ENCODE peak calls at places on chromosomes 7 and 10, in nine cellular contexts. One of them, this sample, is unnamed.

GRCh38 chr7:157347217-157347904 is 10.6 kb downstream of the DNAJB6 start:
- DNase-seq in WTC11: no peak
- DNase-seq in endothelial cell: no peak
- DNase-seq in T-helper 1 cell: no peak
- DNase-seq in HCEC 1CT: peak; percentile 82
- DNase-seq in MCF 10A: peak; percentile 92
- DNase-seq in NCI-H446 treated with DMSO at 0.1 percent for 48 hours: no peak
- DNase-seq in activated CD4-positive, alpha-beta T cell treated with anti-CD3 and anti-CD28 coated beads, Interleukin-2, amount 50 U/mL, for 1 hour: no peak
- DNase-seq in ureter: no peak
- DNase-seq in this sample: no peak

GRCh38 chr10:117217196-117217761 is 20.0 kb downstream of the KCNK18 start:
- DNase-seq in WTC11: peak; percentile 39
- DNase-seq in endothelial cell: peak; percentile 28
- DNase-seq in T-helper 1 cell: no peak
- DNase-seq in HCEC 1CT: no peak
- DNase-seq in MCF 10A: peak; percentile 23
- DNase-seq in NCI-H446 treated with DMSO at 0.1 percent for 48 hours: no peak
- DNase-seq in activated CD4-positive, alpha-beta T cell treated with anti-CD3 and anti-CD28 coated beads, Interleukin-2, amount 50 U/mL, for 1 hour: peak; percentile 5
- DNase-seq in ureter: no peak
- DNase-seq in this sample: no peak

GRCh38 chr10:3516626-3517255 is 268.3 kb downstream of the KLF6 start:
- DNase-seq in WTC11: no peak
- DNase-seq in endothelial cell: no peak
- DNase-seq in T-helper 1 cell: no peak
- DNase-seq in HCEC 1CT: no peak
- DNase-seq in MCF 10A: no peak
- DNase-seq in NCI-H446 treated with DMSO at 0.1 percent for 48 hours: no peak
- DNase-seq in activated CD4-positive, alpha-beta T cell treated with anti-CD3 and anti-CD28 coated beads, Interleukin-2, amount 50 U/mL, for 1 hour: no peak
- DNase-seq in ureter: no peak
- DNase-seq in this sample: no peak

GRCh38 chr7:150396426-150397375 is 17.6 kb downstream of the ZNF775 start:
- DNase-seq in WTC11: peak; percentile 13
- DNase-seq in endothelial cell: no peak
- DNase-seq in T-helper 1 cell: no peak
- DNase-seq in HCEC 1CT: no peak
- DNase-seq in MCF 10A: no peak
- DNase-seq in NCI-H446 treated with DMSO at 0.1 percent for 48 hours: no peak
- DNase-seq in activated CD4-positive, alpha-beta T cell treated with anti-CD3 and anti-CD28 coated beads, Interleukin-2, amount 50 U/mL, for 1 hour: no peak
- DNase-seq in ureter: no peak
- DNase-seq in this sample: no peak

GRCh38 chr7:10618934-10619333 is 354.7 kb upstream of the PHF14 start:
- DNase-seq in WTC11: no peak
- DNase-seq in endothelial cell: no peak
- DNase-seq in T-helper 1 cell: no peak
- DNase-seq in HCEC 1CT: no peak
- DNase-seq in MCF 10A: no peak
- DNase-seq in NCI-H446 treated with DMSO at 0.1 percent for 48 hours: no peak
- DNase-seq in activated CD4-positive, alpha-beta T cell treated with anti-CD3 and anti-CD28 coated beads, Interleukin-2, amount 50 U/mL, for 1 hour: no peak
- DNase-seq in ureter: no peak
- DNase-seq in this sample: no peak

GRCh38 chr7:618539-619355 is 99.1 kb upstream of the PDGFA start:
- DNase-seq in WTC11: no peak
- DNase-seq in endothelial cell: no peak
- DNase-seq in T-helper 1 cell: peak; percentile 58
- DNase-seq in HCEC 1CT: no peak
- DNase-seq in MCF 10A: no peak
- DNase-seq in NCI-H446 treated with DMSO at 0.1 percent for 48 hours: no peak
- DNase-seq in activated CD4-positive, alpha-beta T cell treated with anti-CD3 and anti-CD28 coated beads, Interleukin-2, amount 50 U/mL, for 1 hour: peak; percentile 67
- DNase-seq in ureter: no peak
- DNase-seq in this sample: no peak

GRCh38 chr7:159070422-159071148 is 74.1 kb downstream of the VIPR2 start:
- DNase-seq in WTC11: no peak
- DNase-seq in endothelial cell: no peak
- DNase-seq in T-helper 1 cell: no peak
- DNase-seq in HCEC 1CT: no peak
- DNase-seq in MCF 10A: peak; percentile 14
- DNase-seq in NCI-H446 treated with DMSO at 0.1 percent for 48 hours: no peak
- DNase-seq in activated CD4-positive, alpha-beta T cell treated with anti-CD3 and anti-CD28 coated beads, Interleukin-2, amount 50 U/mL, for 1 hour: no peak
- DNase-seq in ureter: peak; percentile 41
- DNase-seq in this sample: no peak

GRCh38 chr7:51644216-51644615 is 327.6 kb upstream of the COBL start:
- DNase-seq in WTC11: no peak
- DNase-seq in endothelial cell: no peak
- DNase-seq in T-helper 1 cell: no peak
- DNase-seq in HCEC 1CT: no peak
- DNase-seq in MCF 10A: no peak
- DNase-seq in NCI-H446 treated with DMSO at 0.1 percent for 48 hours: no peak
- DNase-seq in activated CD4-positive, alpha-beta T cell treated with anti-CD3 and anti-CD28 coated beads, Interleukin-2, amount 50 U/mL, for 1 hour: no peak
- DNase-seq in ureter: no peak
- DNase-seq in this sample: no peak

GRCh38 chr7:1912472-1913289 is 242.6 kb downstream of the ELFN1 start:
- DNase-seq in WTC11: no peak
- DNase-seq in endothelial cell: no peak
- DNase-seq in T-helper 1 cell: no peak
- DNase-seq in HCEC 1CT: peak; percentile 84
- DNase-seq in MCF 10A: no peak
- DNase-seq in NCI-H446 treated with DMSO at 0.1 percent for 48 hours: no peak
- DNase-seq in activated CD4-positive, alpha-beta T cell treated with anti-CD3 and anti-CD28 coated beads, Interleukin-2, amount 50 U/mL, for 1 hour: no peak
- DNase-seq in ureter: no peak
- DNase-seq in this sample: no peak

GRCh38 chr7:92547579-92547978 is 19.0 kb downstream of the RBM48 start:
- DNase-seq in WTC11: no peak
- DNase-seq in endothelial cell: no peak
- DNase-seq in T-helper 1 cell: no peak
- DNase-seq in HCEC 1CT: no peak
- DNase-seq in MCF 10A: no peak
- DNase-seq in NCI-H446 treated with DMSO at 0.1 percent for 48 hours: no peak
- DNase-seq in activated CD4-positive, alpha-beta T cell treated with anti-CD3 and anti-CD28 coated beads, Interleukin-2, amount 50 U/mL, for 1 hour: no peak
- DNase-seq in ureter: no peak
- DNase-seq in this sample: no peak

GRCh38 chr10:126059101-126059826 is 162.9 kb downstream of the FANK1 start:
- DNase-seq in WTC11: no peak
- DNase-seq in endothelial cell: no peak
- DNase-seq in T-helper 1 cell: no peak
- DNase-seq in HCEC 1CT: peak; percentile 89
- DNase-seq in MCF 10A: no peak
- DNase-seq in NCI-H446 treated with DMSO at 0.1 percent for 48 hours: no peak
- DNase-seq in activated CD4-positive, alpha-beta T cell treated with anti-CD3 and anti-CD28 coated beads, Interleukin-2, amount 50 U/mL, for 1 hour: no peak
- DNase-seq in ureter: no peak
- DNase-seq in this sample: no peak

GRCh38 chr7:15972767-15973362 is 286.4 kb upstream of the MEOX2 start:
- DNase-seq in WTC11: no peak
- DNase-seq in endothelial cell: no peak
- DNase-seq in T-helper 1 cell: no peak
- DNase-seq in HCEC 1CT: peak; percentile 47
- DNase-seq in MCF 10A: peak; percentile 11
- DNase-seq in NCI-H446 treated with DMSO at 0.1 percent for 48 hours: no peak
- DNase-seq in activated CD4-positive, alpha-beta T cell treated with anti-CD3 and anti-CD28 coated beads, Interleukin-2, amount 50 U/mL, for 1 hour: no peak
- DNase-seq in ureter: no peak
- DNase-seq in this sample: no peak

GRCh38 chr7:131931368-131931767 is 374.9 kb upstream of the PODXL start:
- DNase-seq in WTC11: no peak
- DNase-seq in endothelial cell: no peak
- DNase-seq in T-helper 1 cell: no peak
- DNase-seq in HCEC 1CT: no peak
- DNase-seq in MCF 10A: no peak
- DNase-seq in NCI-H446 treated with DMSO at 0.1 percent for 48 hours: no peak
- DNase-seq in activated CD4-positive, alpha-beta T cell treated with anti-CD3 and anti-CD28 coated beads, Interleukin-2, amount 50 U/mL, for 1 hour: no peak
- DNase-seq in ureter: no peak
- DNase-seq in this sample: no peak

GRCh38 chr7:22474645-22475044 is 25.3 kb downstream of the STEAP1B start:
- DNase-seq in WTC11: no peak
- DNase-seq in endothelial cell: no peak
- DNase-seq in T-helper 1 cell: no peak
- DNase-seq in HCEC 1CT: no peak
- DNase-seq in MCF 10A: no peak
- DNase-seq in NCI-H446 treated with DMSO at 0.1 percent for 48 hours: no peak
- DNase-seq in activated CD4-positive, alpha-beta T cell treated with anti-CD3 and anti-CD28 coated beads, Interleukin-2, amount 50 U/mL, for 1 hour: no peak
- DNase-seq in ureter: no peak
- DNase-seq in this sample: no peak

GRCh38 chr7:51306761-51307160 is 9.8 kb downstream of the COBL start:
- DNase-seq in WTC11: no peak
- DNase-seq in endothelial cell: no peak
- DNase-seq in T-helper 1 cell: no peak
- DNase-seq in HCEC 1CT: no peak
- DNase-seq in MCF 10A: no peak
- DNase-seq in NCI-H446 treated with DMSO at 0.1 percent for 48 hours: no peak
- DNase-seq in activated CD4-positive, alpha-beta T cell treated with anti-CD3 and anti-CD28 coated beads, Interleukin-2, amount 50 U/mL, for 1 hour: no peak
- DNase-seq in ureter: no peak
- DNase-seq in this sample: no peak

GRCh38 chr10:118827466-118828155 is 72.8 kb upstream of the CACUL1 start:
- DNase-seq in WTC11: no peak
- DNase-seq in endothelial cell: no peak
- DNase-seq in T-helper 1 cell: no peak
- DNase-seq in HCEC 1CT: no peak
- DNase-seq in MCF 10A: no peak
- DNase-seq in NCI-H446 treated with DMSO at 0.1 percent for 48 hours: no peak
- DNase-seq in activated CD4-positive, alpha-beta T cell treated with anti-CD3 and anti-CD28 coated beads, Interleukin-2, amount 50 U/mL, for 1 hour: no peak
- DNase-seq in ureter: no peak
- DNase-seq in this sample: peak; percentile 30

GRCh38 chr10:18497955-18498354 is 153.4 kb downstream of the NSUN6 start:
- DNase-seq in WTC11: no peak
- DNase-seq in endothelial cell: no peak
- DNase-seq in T-helper 1 cell: no peak
- DNase-seq in HCEC 1CT: no peak
- DNase-seq in MCF 10A: no peak
- DNase-seq in NCI-H446 treated with DMSO at 0.1 percent for 48 hours: no peak
- DNase-seq in activated CD4-positive, alpha-beta T cell treated with anti-CD3 and anti-CD28 coated beads, Interleukin-2, amount 50 U/mL, for 1 hour: no peak
- DNase-seq in ureter: no peak
- DNase-seq in this sample: no peak

GRCh38 chr10:46547881-46548780 is 8.3 kb downstream of the GPRIN2 start:
- DNase-seq in WTC11: peak; percentile 9
- DNase-seq in endothelial cell: no peak
- DNase-seq in T-helper 1 cell: no peak
- DNase-seq in HCEC 1CT: no peak
- DNase-seq in MCF 10A: no peak
- DNase-seq in NCI-H446 treated with DMSO at 0.1 percent for 48 hours: no peak
- DNase-seq in activated CD4-positive, alpha-beta T cell treated with anti-CD3 and anti-CD28 coated beads, Interleukin-2, amount 50 U/mL, for 1 hour: no peak
- DNase-seq in ureter: peak; percentile 42
- DNase-seq in this sample: no peak

GRCh38 chr7:17769918-17770317 is 170.4 kb downstream of the SNX13 start:
- DNase-seq in WTC11: peak; percentile 78
- DNase-seq in endothelial cell: peak; percentile 67
- DNase-seq in T-helper 1 cell: peak; percentile 27
- DNase-seq in HCEC 1CT: peak; percentile 58
- DNase-seq in MCF 10A: peak; percentile 76
- DNase-seq in NCI-H446 treated with DMSO at 0.1 percent for 48 hours: peak; percentile 15
- DNase-seq in activated CD4-positive, alpha-beta T cell treated with anti-CD3 and anti-CD28 coated beads, Interleukin-2, amount 50 U/mL, for 1 hour: peak; percentile 39
- DNase-seq in ureter: peak; percentile 63
- DNase-seq in this sample: peak; percentile 40

GRCh38 chr7:155948845-155949244 is 136.6 kb upstream of the SHH start:
- DNase-seq in WTC11: no peak
- DNase-seq in endothelial cell: no peak
- DNase-seq in T-helper 1 cell: no peak
- DNase-seq in HCEC 1CT: no peak
- DNase-seq in MCF 10A: no peak
- DNase-seq in NCI-H446 treated with DMSO at 0.1 percent for 48 hours: no peak
- DNase-seq in activated CD4-positive, alpha-beta T cell treated with anti-CD3 and anti-CD28 coated beads, Interleukin-2, amount 50 U/mL, for 1 hour: no peak
- DNase-seq in ureter: peak; percentile 29
- DNase-seq in this sample: no peak

GRCh38 chr7:107993879-107994278 is 9.1 kb downstream of the LAMB1 start:
- DNase-seq in WTC11: no peak
- DNase-seq in endothelial cell: no peak
- DNase-seq in T-helper 1 cell: no peak
- DNase-seq in HCEC 1CT: no peak
- DNase-seq in MCF 10A: no peak
- DNase-seq in NCI-H446 treated with DMSO at 0.1 percent for 48 hours: no peak
- DNase-seq in activated CD4-positive, alpha-beta T cell treated with anti-CD3 and anti-CD28 coated beads, Interleukin-2, amount 50 U/mL, for 1 hour: no peak
- DNase-seq in ureter: no peak
- DNase-seq in this sample: no peak

GRCh38 chr10:72847681-72848080 is 45.9 kb upstream of the OIT3 start:
- DNase-seq in WTC11: no peak
- DNase-seq in endothelial cell: no peak
- DNase-seq in T-helper 1 cell: no peak
- DNase-seq in HCEC 1CT: peak; percentile 43
- DNase-seq in MCF 10A: peak; percentile 25
- DNase-seq in NCI-H446 treated with DMSO at 0.1 percent for 48 hours: no peak
- DNase-seq in activated CD4-positive, alpha-beta T cell treated with anti-CD3 and anti-CD28 coated beads, Interleukin-2, amount 50 U/mL, for 1 hour: no peak
- DNase-seq in ureter: no peak
- DNase-seq in this sample: no peak

GRCh38 chr7:106109521-106110237 is 2.4 kb downstream of the SYPL1 start:
- DNase-seq in WTC11: no peak
- DNase-seq in endothelial cell: no peak
- DNase-seq in T-helper 1 cell: no peak
- DNase-seq in HCEC 1CT: no peak
- DNase-seq in MCF 10A: no peak
- DNase-seq in NCI-H446 treated with DMSO at 0.1 percent for 48 hours: no peak
- DNase-seq in activated CD4-positive, alpha-beta T cell treated with anti-CD3 and anti-CD28 coated beads, Interleukin-2, amount 50 U/mL, for 1 hour: no peak
- DNase-seq in ureter: no peak
- DNase-seq in this sample: no peak

GRCh38 chr7:134483296-134483695 is 24.4 kb upstream of the AKR1B1 start:
- DNase-seq in WTC11: no peak
- DNase-seq in endothelial cell: no peak
- DNase-seq in T-helper 1 cell: no peak
- DNase-seq in HCEC 1CT: no peak
- DNase-seq in MCF 10A: no peak
- DNase-seq in NCI-H446 treated with DMSO at 0.1 percent for 48 hours: no peak
- DNase-seq in activated CD4-positive, alpha-beta T cell treated with anti-CD3 and anti-CD28 coated beads, Interleukin-2, amount 50 U/mL, for 1 hour: no peak
- DNase-seq in ureter: no peak
- DNase-seq in this sample: no peak

GRCh38 chr7:158044156-158044823 is 543.3 kb downstream of the PTPRN2 start:
- DNase-seq in WTC11: no peak
- DNase-seq in endothelial cell: no peak
- DNase-seq in T-helper 1 cell: no peak
- DNase-seq in HCEC 1CT: no peak
- DNase-seq in MCF 10A: no peak
- DNase-seq in NCI-H446 treated with DMSO at 0.1 percent for 48 hours: no peak
- DNase-seq in activated CD4-positive, alpha-beta T cell treated with anti-CD3 and anti-CD28 coated beads, Interleukin-2, amount 50 U/mL, for 1 hour: no peak
- DNase-seq in ureter: no peak
- DNase-seq in this sample: no peak

GRCh38 chr10:133526957-133527588 is at the start of gene CYP2E1:
- DNase-seq in WTC11: no peak
- DNase-seq in endothelial cell: no peak
- DNase-seq in T-helper 1 cell: no peak
- DNase-seq in HCEC 1CT: no peak
- DNase-seq in MCF 10A: no peak
- DNase-seq in NCI-H446 treated with DMSO at 0.1 percent for 48 hours: no peak
- DNase-seq in activated CD4-positive, alpha-beta T cell treated with anti-CD3 and anti-CD28 coated beads, Interleukin-2, amount 50 U/mL, for 1 hour: no peak
- DNase-seq in ureter: no peak
- DNase-seq in this sample: no peak

GRCh38 chr7:135808206-135808605 is 59.6 kb upstream of the FAM180A start:
- DNase-seq in WTC11: no peak
- DNase-seq in endothelial cell: no peak
- DNase-seq in T-helper 1 cell: no peak
- DNase-seq in HCEC 1CT: no peak
- DNase-seq in MCF 10A: no peak
- DNase-seq in NCI-H446 treated with DMSO at 0.1 percent for 48 hours: no peak
- DNase-seq in activated CD4-positive, alpha-beta T cell treated with anti-CD3 and anti-CD28 coated beads, Interleukin-2, amount 50 U/mL, for 1 hour: no peak
- DNase-seq in ureter: no peak
- DNase-seq in this sample: no peak

GRCh38 chr7:38630720-38631673 is at the start of gene AMPH:
- DNase-seq in WTC11: peak; percentile 84
- DNase-seq in endothelial cell: peak; percentile 47
- DNase-seq in T-helper 1 cell: no peak
- DNase-seq in HCEC 1CT: no peak
- DNase-seq in MCF 10A: peak; percentile 37
- DNase-seq in NCI-H446 treated with DMSO at 0.1 percent for 48 hours: peak; percentile 85
- DNase-seq in activated CD4-positive, alpha-beta T cell treated with anti-CD3 and anti-CD28 coated beads, Interleukin-2, amount 50 U/mL, for 1 hour: no peak
- DNase-seq in ureter: no peak
- DNase-seq in this sample: peak; percentile 7

GRCh38 chr10:77836299-77836820 is 90.2 kb downstream of the DLG5 start:
- DNase-seq in WTC11: no peak
- DNase-seq in endothelial cell: no peak
- DNase-seq in T-helper 1 cell: peak; percentile 66
- DNase-seq in HCEC 1CT: no peak
- DNase-seq in MCF 10A: no peak
- DNase-seq in NCI-H446 treated with DMSO at 0.1 percent for 48 hours: no peak
- DNase-seq in activated CD4-positive, alpha-beta T cell treated with anti-CD3 and anti-CD28 coated beads, Interleukin-2, amount 50 U/mL, for 1 hour: peak; percentile 63
- DNase-seq in ureter: no peak
- DNase-seq in this sample: peak; percentile 94

GRCh38 chr7:106514887-106515286 is 146.1 kb downstream of the CCDC71L start:
- DNase-seq in WTC11: no peak
- DNase-seq in endothelial cell: no peak
- DNase-seq in T-helper 1 cell: no peak
- DNase-seq in HCEC 1CT: no peak
- DNase-seq in MCF 10A: no peak
- DNase-seq in NCI-H446 treated with DMSO at 0.1 percent for 48 hours: no peak
- DNase-seq in activated CD4-positive, alpha-beta T cell treated with anti-CD3 and anti-CD28 coated beads, Interleukin-2, amount 50 U/mL, for 1 hour: no peak
- DNase-seq in ureter: no peak
- DNase-seq in this sample: no peak

GRCh38 chr7:106778656-106779250 is 86.3 kb upstream of the PIK3CG start:
- DNase-seq in WTC11: no peak
- DNase-seq in endothelial cell: no peak
- DNase-seq in T-helper 1 cell: no peak
- DNase-seq in HCEC 1CT: no peak
- DNase-seq in MCF 10A: no peak
- DNase-seq in NCI-H446 treated with DMSO at 0.1 percent for 48 hours: no peak
- DNase-seq in activated CD4-positive, alpha-beta T cell treated with anti-CD3 and anti-CD28 coated beads, Interleukin-2, amount 50 U/mL, for 1 hour: no peak
- DNase-seq in ureter: no peak
- DNase-seq in this sample: no peak

This sample was measured in K562.